ENCODE peak calls at places on chromosomes 4 and X, in seven cellular contexts. Y is Daoy; E is iPS-NIHi11; B is H4; Z is activated CD4-positive, alpha-beta memory T cell treated with anti-CD3 and anti-CD28 coated beads, Interleukin-2, amount 10 ng/mL, durations not matched to agents 7 days and 5 days; I is ACHN; U is hepatic stellate cell. F is an unnamed sample.

GRCh38 chr4:173521474-173522159 is 8.4 kb downstream of the HAND2 start:
- DNase-seq in Y (no peak), E (no peak), B (no peak), Z (no peak), I (no peak), U (peak), F (peak)

GRCh38 chrX:106247162-106247561 is 79.1 kb downstream of the PWWP3B start:
- DNase-seq in Y (peak), E (no peak), B (no peak), Z (no peak), I (no peak), U (no peak), F (no peak)

GRCh38 chrX:66680451-66680850 is 41.6 kb upstream of the EDA2R start:
- DNase-seq in Y (no peak), E (no peak), B (no peak), Z (no peak), I (no peak), U (no peak), F (no peak)

GRCh38 chr4:145045180-145045579 is 52.8 kb downstream of the ANAPC10 start:
- DNase-seq in Y (no peak), E (no peak), B (no peak), Z (no peak), I (no peak), U (no peak), F (no peak)

GRCh38 chrX:72495041-72495440 is 77.6 kb downstream of the HDAC8 start:
- DNase-seq in Y (no peak), E (no peak), B (no peak), Z (no peak), I (no peak), U (no peak), F (no peak)

GRCh38 chr4:90121961-90122748 is 5.0 kb upstream of the CCSER1 start:
- DNase-seq in Y (peak), E (no peak), B (peak), Z (no peak), I (no peak), U (no peak), F (no peak)

GRCh38 chr4:77994194-77994721 is 62.9 kb upstream of the FRAS1 start:
- DNase-seq in Y (peak), E (peak), B (peak), Z (no peak), I (peak), U (peak), F (no peak)

GRCh38 chrX:49754238-49754857 is 58.6 kb upstream of the PAGE1 start:
- DNase-seq in Y (peak), E (peak), B (peak), Z (peak), I (peak), U (peak), F (peak)

GRCh38 chrX:25206761-25207160 is 191.0 kb upstream of the ARX start:
- DNase-seq in Y (peak), E (no peak), B (peak), Z (no peak), I (peak), U (no peak), F (no peak)

GRCh38 chr4:19987746-19988145 is 264.0 kb upstream of the SLIT2 start:
- DNase-seq in Y (peak), E (no peak), B (no peak), Z (no peak), I (peak), U (peak), F (no peak)

GRCh38 chr4:17667253-17667652 is 52.8 kb downstream of the MED28 start:
- DNase-seq in Y (no peak), E (no peak), B (no peak), Z (no peak), I (no peak), U (no peak), F (no peak)

GRCh38 chr4:174357321-174357720 is 73.6 kb downstream of the CEP44 start:
- DNase-seq in Y (no peak), E (no peak), B (no peak), Z (no peak), I (no peak), U (no peak), F (no peak)

GRCh38 chr4:6087669-6088068 is 69.4 kb upstream of the C4orf50 start:
- DNase-seq in Y (peak), E (peak), B (peak), Z (no peak), I (peak), U (no peak), F (no peak)

GRCh38 chr4:91212140-91212681 is 1085.0 kb downstream of the CCSER1 start:
- DNase-seq in Y (no peak), E (peak), B (no peak), Z (no peak), I (no peak), U (no peak), F (no peak)

GRCh38 chrX:123504047-123504446 is 228.8 kb downstream of the THOC2 start:
- DNase-seq in Y (no peak), E (no peak), B (no peak), Z (no peak), I (no peak), U (no peak), F (no peak)

GRCh38 chr4:17681921-17682566 is 67.6 kb downstream of the MED28 start:
- DNase-seq in Y (no peak), E (no peak), B (no peak), Z (no peak), I (no peak), U (no peak), F (no peak)

GRCh38 chr4:149836546-149836945 is 20.9 kb upstream of the IQCM start:
- DNase-seq in Y (no peak), E (no peak), B (no peak), Z (no peak), I (no peak), U (no peak), F (no peak)

GRCh38 chr4:142567199-142567598 is 278.9 kb downstream of the INPP4B start:
- DNase-seq in Y (no peak), E (peak), B (no peak), Z (peak), I (no peak), U (no peak), F (no peak)

GRCh38 chrX:18885317-18886004 is 98.5 kb downstream of the PHKA2 start:
- DNase-seq in Y (no peak), E (no peak), B (no peak), Z (no peak), I (no peak), U (no peak), F (no peak)

GRCh38 chrX:20061869-20062254 is 54.8 kb downstream of the MAP7D2 start:
- DNase-seq in Y (no peak), E (no peak), B (peak), Z (no peak), I (no peak), U (peak), F (no peak)

GRCh38 chr4:24067781-24068193 is 177.9 kb upstream of the PPARGC1A start:
- DNase-seq in Y (peak), E (no peak), B (peak), Z (no peak), I (peak), U (no peak), F (no peak)

GRCh38 chrX:39854772-39855747 is 242.7 kb downstream of the BCOR start:
- DNase-seq in Y (no peak), E (no peak), B (no peak), Z (peak), I (no peak), U (no peak), F (no peak)

GRCh38 chr4:7157666-7158065 is 34.7 kb upstream of the SORCS2 start:
- DNase-seq in Y (no peak), E (no peak), B (no peak), Z (no peak), I (no peak), U (no peak), F (peak)

GRCh38 chrX:20263474-20263873 is 3.2 kb downstream of the RPS6KA3 start:
- DNase-seq in Y (peak), E (no peak), B (peak), Z (no peak), I (no peak), U (no peak), F (no peak)

GRCh38 chrX:7215842-7216241 is 67.9 kb upstream of the PUDP start:
- DNase-seq in Y (no peak), E (no peak), B (no peak), Z (no peak), I (no peak), U (peak), F (no peak)

GRCh38 chr4:2395038-2395437 is 23.4 kb downstream of the ZFYVE28 start:
- DNase-seq in Y (no peak), E (no peak), B (no peak), Z (no peak), I (no peak), U (peak), F (no peak)

GRCh38 chr4:63728480-63729177 is 680.6 kb downstream of the TECRL start:
- DNase-seq in Y (no peak), E (peak), B (peak), Z (no peak), I (no peak), U (no peak), F (no peak)

GRCh38 chr4:163284304-163284703 is 48.1 kb downstream of the NPY1R start:
- DNase-seq in Y (no peak), E (no peak), B (no peak), Z (no peak), I (no peak), U (no peak), F (no peak)

F was measured in ovary.